ENCODE peak calls at places on chromosomes 11 and 22, in eight cellular contexts. Q is epithelial cell of esophagus; F is heart left ventricle; C is Caco-2; K is stomach; Z is CD8-positive, alpha-beta T cell; R is foreskin keratinocyte; I is endothelial cell. B is an unnamed sample.

GRCh38 chr11:12111482-12112149 is 1.2 kb downstream of the MICAL2 start:
- DNase-seq in I (no peak), Q (no peak), R (no peak), Z (no peak), K (no peak), F (no peak), C (no peak), B (no peak)

GRCh38 chr22:49078076-49078710 is 749.5 kb downstream of the BRD1 start:
- DNase-seq in F (no peak), R (no peak), C (no peak), Q (no peak), Z (no peak), I (no peak), K (no peak), B (no peak)

GRCh38 chr11:115912484-115912945 is 408.3 kb upstream of the CADM1 start:
- DNase-seq in C (peak), R (no peak), F (no peak), Q (no peak), K (no peak), Z (no peak), I (peak), B (no peak)

GRCh38 chr11:45896392-45897068 is 10.5 kb downstream of the FREY1 start:
- DNase-seq in R (no peak), F (no peak), K (no peak), Q (no peak), I (no peak), C (no peak), Z (no peak), B (peak)

GRCh38 chr11:69353696-69354544 is 60.0 kb downstream of the MYEOV start:
- DNase-seq in Z (no peak), C (no peak), F (no peak), K (no peak), I (no peak), Q (peak), R (peak), B (no peak)

GRCh38 chr11:1234771-1235614 is 12.1 kb downstream of the MUC5B start:
- DNase-seq in K (no peak), Z (no peak), R (no peak), Q (no peak), C (no peak), I (peak), F (no peak), B (no peak)

GRCh38 chr11:29293825-29294224 is 723.0 kb downstream of the KCNA4 start:
- DNase-seq in K (no peak), Q (peak), I (no peak), Z (no peak), C (no peak), F (no peak), R (peak), B (no peak)

GRCh38 chr11:92308366-92308765 is 83.7 kb downstream of the FAT3 start:
- DNase-seq in I (no peak), Q (peak), Z (no peak), C (no peak), R (no peak), F (no peak), K (no peak), B (no peak)

GRCh38 chr11:123381817-123382554 is 48.1 kb upstream of the GRAMD1B start:
- DNase-seq in F (no peak), I (no peak), K (no peak), Z (no peak), R (no peak), Q (no peak), C (no peak), B (no peak)

GRCh38 chr11:125431481-125431880 is 64.6 kb downstream of the FEZ1 start:
- DNase-seq in Q (no peak), F (no peak), Z (no peak), C (no peak), K (no peak), R (no peak), I (no peak), B (no peak)

GRCh38 chr11:33722579-33723234 is 13.5 kb downstream of the CD59 start:
- DNase-seq in R (no peak), I (no peak), F (no peak), Z (no peak), Q (peak), K (no peak), C (no peak), B (no peak)

GRCh38 chr11:11533751-11534150 is 88.1 kb downstream of the GALNT18 start:
- DNase-seq in Q (no peak), C (no peak), I (no peak), K (no peak), R (no peak), Z (no peak), F (no peak), B (no peak)

GRCh38 chr11:65446446-65447277 is 24.1 kb downstream of the NEAT1 start:
- DNase-seq in K (peak), R (no peak), C (no peak), Z (no peak), I (no peak), Q (no peak), F (no peak), B (no peak)

DNA sequence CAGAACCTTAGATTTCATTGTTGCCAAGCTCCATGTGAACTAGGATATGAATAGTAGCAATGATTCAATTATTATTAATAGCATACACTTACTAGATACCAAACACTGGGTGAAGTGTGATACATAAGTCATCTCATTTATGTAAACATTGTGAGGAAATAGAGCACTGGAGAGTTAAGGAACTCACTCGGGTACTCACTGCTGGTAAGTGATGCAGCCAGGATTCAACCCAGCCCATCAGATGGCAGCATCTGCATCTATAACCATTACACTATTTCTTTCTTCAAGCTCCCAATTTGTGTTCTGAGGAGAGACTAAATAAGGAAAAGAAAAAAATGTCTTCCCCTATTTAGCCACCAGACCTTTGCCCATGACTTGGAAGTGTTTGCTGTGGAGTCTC is 10.2 kb upstream of the ALG8 start:
- DNase-seq in F (no peak), R (peak), C (peak), Q (peak), I (no peak), Z (no peak), K (no peak), B (no peak)
- TF ChIP-seq CTCF in F (peak), R (peak), C (peak), Q (peak), I (no peak), Z (no peak), K (no peak), B (no peak)

DNA sequence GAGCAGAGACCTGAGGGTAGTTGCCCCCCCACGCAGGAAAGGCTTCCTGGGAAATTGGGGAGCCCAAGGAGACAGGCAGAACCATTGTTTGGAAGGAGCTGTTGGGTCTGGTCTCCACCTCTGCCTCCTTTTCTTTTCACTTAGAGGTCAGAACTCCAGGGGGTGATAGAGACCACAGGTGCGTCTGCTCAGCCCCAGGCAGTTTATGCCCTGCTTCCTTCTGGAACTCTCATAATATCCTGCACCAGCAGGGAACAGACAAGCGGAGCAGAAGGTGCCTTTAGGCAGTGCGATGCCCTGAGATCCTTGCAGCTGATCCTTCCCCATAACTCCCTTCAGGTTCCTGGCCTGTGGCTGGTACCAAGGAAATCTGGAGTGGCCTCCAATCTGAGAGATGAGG is 120.2 kb downstream of the NECTIN1 start:
- DNase-seq in Z (no peak), C (peak), I (no peak), R (no peak), Q (no peak), F (no peak), K (no peak), B (no peak)
- TF ChIP-seq CTCF in Z (no peak), C (peak), I (no peak), R (peak), Q (no peak), F (no peak), K (no peak), B (peak)

GRCh38 chr22:22867996-22868715 is 19.5 kb upstream of the IGLL5 start:
- DNase-seq in I (no peak), Z (no peak), C (no peak), R (no peak), K (no peak), F (no peak), Q (no peak), B (no peak)

GRCh38 chr22:22871536-22872278 is 15.9 kb upstream of the IGLL5 start:
- DNase-seq in R (no peak), Q (no peak), F (no peak), Z (no peak), I (no peak), K (no peak), C (no peak), B (no peak)

GRCh38 chr22:22866381-22867111 is 21.1 kb upstream of the IGLL5 start:
- DNase-seq in I (no peak), Q (peak), K (no peak), R (no peak), F (no peak), Z (no peak), C (no peak), B (no peak)

GRCh38 chr22:22872722-22873708 is 14.6 kb upstream of the IGLL5 start:
- DNase-seq in I (no peak), Q (no peak), Z (no peak), C (no peak), F (no peak), K (no peak), R (no peak), B (no peak)

GRCh38 chr22:22870577-22871398 is 16.8 kb upstream of the IGLL5 start:
- DNase-seq in C (no peak), Z (no peak), K (no peak), R (no peak), Q (no peak), F (no peak), I (no peak), B (no peak)
- TF ChIP-seq CTCF in C (peak), Z (no peak), K (no peak), R (peak), Q (no peak), F (no peak), I (peak), B (peak)

GRCh38 chr11:58905716-58906547 is 33.4 kb upstream of the GLYATL1 start:
- DNase-seq in F (peak), K (peak), Q (peak), Z (no peak), I (peak), C (no peak), R (peak), B (peak)

GRCh38 chr11:58900479-58901420 is 38.5 kb upstream of the GLYATL1 start:
- DNase-seq in K (peak), Q (peak), Z (no peak), C (peak), R (peak), F (peak), I (peak), B (peak)

GRCh38 chr11:58902881-58903280 is 36.4 kb upstream of the GLYATL1 start:
- DNase-seq in K (no peak), F (no peak), Z (no peak), I (no peak), R (no peak), Q (no peak), C (no peak), B (no peak)

GRCh38 chr11:58907780-58908179 is 31.5 kb upstream of the GLYATL1 start:
- DNase-seq in F (no peak), Q (no peak), C (no peak), K (no peak), R (no peak), Z (no peak), I (no peak), B (no peak)

DNA sequence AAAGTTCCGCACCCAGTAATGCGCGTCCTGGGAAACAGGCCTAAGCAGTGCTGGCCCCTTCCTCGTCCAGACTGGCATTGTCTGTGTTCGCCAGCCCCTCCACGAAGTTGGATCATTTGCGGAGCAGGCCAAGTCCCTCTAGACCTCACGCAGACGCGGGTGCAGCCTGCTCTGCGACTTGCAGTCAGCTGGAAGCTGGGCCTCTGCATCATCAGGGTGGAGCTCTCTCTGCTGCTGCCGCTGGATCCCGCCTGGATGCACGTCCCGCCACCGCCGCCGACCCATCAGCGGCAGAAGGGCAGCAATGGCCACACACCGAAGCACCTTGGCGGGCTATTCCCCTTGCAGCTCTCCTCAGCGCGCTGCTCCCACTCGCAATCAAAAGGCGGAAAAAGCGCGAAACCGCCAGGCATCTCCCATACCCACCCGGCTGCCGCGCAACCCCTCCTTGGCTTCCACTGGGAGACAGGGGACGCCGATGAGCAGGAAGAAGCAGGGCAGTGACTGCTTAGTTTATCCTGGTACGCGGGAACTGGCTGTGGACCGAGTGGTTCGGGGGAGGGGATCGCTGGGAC is 34.1 kb upstream of the GLYATL1 start:
- DNase-seq in Z (no peak), Q (peak), R (no peak), I (peak), K (no peak), F (peak), C (no peak), B (no peak)
- TF ChIP-seq CTCF in Z (no peak), Q (peak), R (peak), I (no peak), K (no peak), F (no peak), C (no peak), B (no peak)